ENCODE peak calls at places on chromosomes 12 and 14, in four cellular contexts. F is ELR, B is ELF-1, N is non-pigmented ciliary epithelial cell. D is an unnamed sample.

GRCh38 chr12:113781415-113782198 is 184.5 kb downstream of the RBM19 start:
- DNase-seq in F (peak; percentile 60), B (no peak), N (no peak), D (no peak)

GRCh38 chr12:88953029-88953586 is 372.8 kb upstream of the KITLG start:
- DNase-seq in F (no peak), B (no peak), N (no peak), D (no peak)

GRCh38 chr14:100890451-100890850 is 13.1 kb downstream of the RTL1 start:
- DNase-seq in F (no peak), B (no peak), N (no peak), D (no peak)

GRCh38 chr12:51293693-51294092 is 23.5 kb upstream of the SMAGP start:
- DNase-seq in F (peak; percentile 33), B (no peak), N (no peak), D (no peak)

GRCh38 chr12:105775351-105775750 is 363.4 kb downstream of the NUAK1 start:
- DNase-seq in N (peak; percentile 53), F (peak; percentile 10), B (no peak), D (no peak)

GRCh38 chr12:269216-269615 is 6.6 kb upstream of the SLC6A13 start:
- DNase-seq in N (no peak), B (no peak), F (no peak), D (no peak)

GRCh38 chr14:70289138-70289537 is 70.3 kb downstream of the COX16 start:
- DNase-seq in N (no peak), F (no peak), B (no peak), D (no peak)

GRCh38 chr12:13128291-13129000 is 25.0 kb upstream of the GSG1 start:
- DNase-seq in F (no peak), B (no peak), N (no peak), D (no peak)

GRCh38 chr12:3944620-3945019 is 71.4 kb upstream of the PARP11 start:
- DNase-seq in N (no peak), F (no peak), B (peak; percentile 82), D (no peak)

GRCh38 chr14:73452341-73453191 is 5.8 kb downstream of the NUMB start:
- DNase-seq in F (peak; percentile 91), B (no peak), N (peak; percentile 66), D (no peak)

GRCh38 chr12:78035913-78036658 is 205.4 kb downstream of the NAV3 start:
- DNase-seq in N (no peak), F (no peak), B (no peak), D (no peak)

GRCh38 chr14:87994974-87995373 is 2.0 kb upstream of the GALC start:
- DNase-seq in F (peak; percentile 8), B (no peak), N (no peak), D (no peak)

GRCh38 chr14:69129264-69129880 is 23.5 kb downstream of the DCAF5 start:
- DNase-seq in F (peak; percentile 86), N (peak; percentile 67), B (peak; percentile 83), D (peak; percentile 70)

GRCh38 chr14:38950676-38951075 is 152.4 kb downstream of the SEC23A start:
- DNase-seq in N (no peak), B (peak; percentile 29), F (no peak), D (no peak)

GRCh38 chr12:96635844-96636243 is 146.5 kb downstream of the CFAP54 start:
- DNase-seq in F (peak; percentile 25), B (peak; percentile 19), N (no peak), D (no peak)

GRCh38 chr12:42426733-42427132 is 100.8 kb downstream of the PPHLN1 start:
- DNase-seq in F (peak; percentile 86), B (peak; percentile 63), N (peak; percentile 70), D (no peak)

GRCh38 chr12:93223440-93224426 is 154.0 kb upstream of the NUDT4 start:
- DNase-seq in B (no peak), N (no peak), F (no peak), D (no peak)

GRCh38 chr12:60212159-60213000 is 616.6 kb downstream of the SLC16A7 start:
- DNase-seq in B (no peak), F (no peak), N (no peak), D (no peak)

GRCh38 chr14:103362780-103363179 is 22.4 kb upstream of the MARK3 start:
- DNase-seq in N (no peak), F (peak; percentile 53), B (no peak), D (no peak)

GRCh38 chr14:50677527-50678063 is 9.5 kb upstream of the SAV1 start:
- DNase-seq in F (peak; percentile 86), B (no peak), N (no peak), D (no peak)

GRCh38 chr12:96770239-96770780 is 136.7 kb upstream of the NEDD1 start:
- DNase-seq in B (no peak), F (peak; percentile 10), N (no peak), D (no peak)

GRCh38 chr14:76343386-76343785 is 32.6 kb upstream of the ESRRB start:
- DNase-seq in F (no peak), B (no peak), N (no peak), D (no peak)